ENCODE peak calls at places on chromosomes 6 and 20, in five cellular contexts. C is foreskin fibroblast, L is SK-MEL-5, J is EL, F is left ventricle myocardium superior. B is an unnamed sample.

GRCh38 chr6:45801471-45802289 is 214.0 kb downstream of the CLIC5 start:
- DNase-seq in C (no peak), L (peak), J (no peak), F (no peak), B (no peak)

GRCh38 chr6:25991785-25992412 is 29.3 kb downstream of the TRIM38 start:
- DNase-seq in C (peak), L (peak), J (peak), F (peak), B (peak)

GRCh38 chr6:43292341-43292740 is 5.7 kb upstream of the SLC22A7 start:
- DNase-seq in C (no peak), L (no peak), J (no peak), F (no peak), B (no peak)

GRCh38 chr6:34383171-34383631 is 9.3 kb downstream of the NUDT3 start:
- DNase-seq in C (peak), L (peak), J (peak), F (no peak), B (peak)

GRCh38 chr6:25366785-25367657 is 87.8 kb downstream of the CARMIL1 start:
- DNase-seq in C (no peak), L (no peak), J (no peak), F (no peak), B (no peak)

GRCh38 chr20:36342316-36342715 is 36.2 kb downstream of the DLGAP4 start:
- DNase-seq in C (no peak), L (no peak), J (no peak), F (no peak), B (no peak)

GRCh38 chr6:22149501-22150490 is 147.0 kb downstream of the PRL start:
- DNase-seq in C (no peak), L (peak), J (no peak), F (no peak), B (peak)

GRCh38 chr20:41293269-41294037 is 24.1 kb downstream of the ZHX3 start:
- DNase-seq in C (peak), L (no peak), J (peak), F (no peak), B (no peak)

GRCh38 chr6:149723771-149724417 is 6.0 kb upstream of the LATS1 start:
- DNase-seq in C (peak), L (peak), J (peak), F (no peak), B (peak)

GRCh38 chr20:35558981-35559693 is 17.3 kb downstream of the ERGIC3 start:
- DNase-seq in C (no peak), L (no peak), J (no peak), F (no peak), B (no peak)

GRCh38 chr6:161482517-161482903 is 208.6 kb upstream of the AGPAT4 start:
- DNase-seq in C (peak), L (peak), J (no peak), F (no peak), B (no peak)

B was measured in AG08396.